ENCODE peak calls at places on chromosomes 3 and 15, in seven cellular contexts. K is PC-3, P is aorta, F is HepG2, I is psoas muscle, O is Panc1, U is foreskin keratinocyte. M is an unnamed sample.

GRCh38 chr15:82833283-82833682 is 23.9 kb downstream of the WHAMM start:
- ATAC-seq in K (no peak), P (no peak), F (no peak), I (peak), O (no peak), U (no peak), M (no peak)

GRCh38 chr3:171753665-171754408 is 56.4 kb downstream of the PLD1 start:
- ATAC-seq in K (no peak), P (no peak), F (no peak), I (no peak), O (no peak), U (peak), M (no peak)

GRCh38 chr3:181363231-181363630 is 348.5 kb upstream of the SOX2 start:
- ATAC-seq in K (no peak), P (no peak), F (no peak), I (no peak), O (no peak), U (no peak), M (no peak)

GRCh38 chr3:98512576-98512975 is 10.1 kb downstream of the CLDND1 start:
- ATAC-seq in K (peak), P (no peak), F (no peak), I (no peak), O (no peak), U (peak), M (no peak)

GRCh38 chr3:192935441-192935840 is 17.8 kb upstream of the MB21D2 start:
- ATAC-seq in K (no peak), P (no peak), F (no peak), I (no peak), O (peak), U (peak), M (no peak)

GRCh38 chr3:71132995-71133730 is 450.4 kb downstream of the FOXP1 start:
- ATAC-seq in K (no peak), P (no peak), F (no peak), I (no peak), O (no peak), U (no peak), M (no peak)

GRCh38 chr3:57808961-57809608 is 53.0 kb downstream of the SLMAP start:
- ATAC-seq in K (no peak), P (no peak), F (peak), I (peak), O (no peak), U (no peak), M (no peak)

GRCh38 chr3:51747840-51748239 is 31.2 kb downstream of the IQCF6 start:
- ATAC-seq in K (no peak), P (no peak), F (no peak), I (no peak), O (no peak), U (no peak), M (no peak)

GRCh38 chr15:88686166-88686565 is 47.4 kb downstream of the ISG20 start:
- ATAC-seq in K (no peak), P (no peak), F (no peak), I (no peak), O (no peak), U (no peak), M (no peak)

GRCh38 chr3:53342353-53342752 is 5.0 kb downstream of the DCP1A start:
- ATAC-seq in K (peak), P (no peak), F (no peak), I (no peak), O (no peak), U (no peak), M (no peak)

DNA sequence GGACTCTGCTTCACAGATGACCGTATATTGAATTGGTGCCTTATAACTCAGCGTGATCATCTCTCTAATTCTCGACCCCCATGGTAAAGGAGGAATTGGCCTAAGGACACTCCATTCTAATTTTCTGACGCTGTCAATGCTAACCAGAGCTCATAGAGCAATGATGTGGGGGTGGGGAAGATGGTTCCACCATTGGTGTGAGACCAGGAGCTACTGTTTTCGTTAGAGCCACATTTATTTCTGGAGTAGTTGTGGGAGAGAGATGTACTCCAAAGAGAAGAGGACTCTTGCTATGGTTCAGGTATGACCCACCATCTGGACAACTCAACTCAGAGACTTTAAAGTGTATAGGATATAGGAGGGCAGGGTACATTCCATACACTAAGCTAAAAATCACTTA is 16.3 kb downstream of the ZBTB38 start:
- ATAC-seq in K (no peak), P (no peak), F (no peak), I (no peak), O (no peak), U (no peak), M (no peak)
- H3K27ac ChIP-seq in K (no peak), P (no peak), F (no peak), I (no peak), O (no peak), U (peak), M (no peak)

DNA sequence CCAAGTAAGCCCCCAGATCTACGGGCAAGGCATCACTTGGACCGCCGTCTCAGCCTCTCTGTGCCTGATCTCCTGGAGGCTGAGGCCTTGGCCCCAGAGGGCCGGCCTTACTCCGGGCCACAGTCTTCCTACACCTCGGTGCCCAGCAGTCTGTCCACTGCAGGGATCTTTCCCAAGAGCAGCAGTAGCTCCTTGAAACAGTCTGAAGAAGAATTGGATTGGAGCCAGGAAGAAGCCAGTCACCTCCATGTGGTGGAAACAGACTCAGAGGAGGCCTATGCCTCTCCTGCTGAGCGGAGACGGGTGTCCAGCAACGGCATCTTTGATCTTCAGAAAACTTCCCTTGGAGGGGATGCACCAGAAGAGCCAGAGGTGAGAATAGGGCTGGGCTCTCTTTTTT is 67.0 kb downstream of the MCTP2 start:
- ATAC-seq in K (no peak), P (no peak), F (no peak), I (no peak), O (no peak), U (no peak), M (no peak)
- H3K27ac ChIP-seq in K (no peak), P (no peak), F (no peak), I (no peak), O (no peak), U (no peak), M (no peak)

DNA sequence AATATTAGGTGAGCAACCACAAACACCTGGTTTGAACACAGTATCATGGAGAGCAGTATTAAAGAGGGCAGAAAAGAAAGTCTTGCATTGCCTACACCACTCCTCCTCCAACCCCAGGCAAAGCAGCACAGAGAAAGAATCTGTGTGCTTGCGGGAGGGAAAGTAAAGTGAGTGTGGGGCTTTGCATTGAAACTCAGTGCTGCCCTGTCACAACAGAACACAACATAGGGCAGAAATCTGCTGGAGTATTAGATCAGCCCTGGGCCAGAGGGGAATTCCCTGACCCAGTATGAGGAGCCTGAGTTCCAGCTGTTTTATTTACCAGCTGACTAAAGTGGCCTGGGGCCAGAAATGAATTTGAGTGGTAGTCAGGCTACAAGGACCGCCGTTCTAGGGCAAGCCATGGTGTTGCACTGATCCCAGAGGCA is 75.5 kb downstream of the SPATA16 start:
- ATAC-seq in K (no peak), P (no peak), F (no peak), I (no peak), O (peak), U (peak), M (no peak)
- H3K27ac ChIP-seq in K (no peak), P (no peak), F (no peak), I (no peak), O (no peak), U (no peak), M (no peak)

GRCh38 chr15:78102211-78102610 is 9.8 kb downstream of the SH2D7 start:
- ATAC-seq in K (no peak), P (no peak), F (no peak), I (no peak), O (no peak), U (no peak), M (no peak)

GRCh38 chr15:78104119-78104479 is 11.7 kb downstream of the SH2D7 start:
- ATAC-seq in K (no peak), P (no peak), F (no peak), I (no peak), O (no peak), U (no peak), M (no peak)

GRCh38 chr15:78103406-78104118 is 11.2 kb downstream of the SH2D7 start:
- ATAC-seq in K (no peak), P (no peak), F (no peak), I (no peak), O (no peak), U (no peak), M (no peak)

GRCh38 chr15:78101423-78102105 is 9.2 kb downstream of the SH2D7 start:
- ATAC-seq in K (no peak), P (no peak), F (no peak), I (no peak), O (no peak), U (no peak), M (no peak)

DNA sequence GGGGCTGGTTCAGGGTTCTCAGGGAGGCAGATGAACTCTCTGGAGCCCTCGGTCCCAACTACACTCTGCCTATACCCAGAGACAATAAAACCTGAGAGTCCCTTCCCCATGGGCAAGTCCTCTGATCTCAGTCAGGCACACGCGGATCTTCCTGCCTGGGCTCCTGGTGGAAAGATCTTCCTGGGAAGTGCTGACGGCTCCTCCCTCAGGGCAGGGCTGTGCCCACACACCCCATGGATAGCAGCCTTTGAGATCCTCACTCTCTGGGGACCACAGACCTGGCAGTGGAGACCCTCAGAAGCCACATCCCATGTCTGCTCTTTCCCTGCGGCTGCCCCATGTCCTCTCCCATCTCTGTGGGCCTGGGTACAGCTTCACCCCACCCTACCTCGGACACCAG is 10.4 kb downstream of the SH2D7 start:
- ATAC-seq in K (no peak), P (no peak), F (no peak), I (no peak), O (no peak), U (no peak), M (no peak)
- H3K27ac ChIP-seq in K (no peak), P (no peak), F (no peak), I (no peak), O (peak), U (no peak), M (no peak)

GRCh38 chr3:29516164-29516563 is 235.3 kb downstream of the RBMS3 start:
- ATAC-seq in K (no peak), P (no peak), F (no peak), I (no peak), O (no peak), U (no peak), M (no peak)

GRCh38 chr3:29513236-29513635 is 232.4 kb downstream of the RBMS3 start:
- ATAC-seq in K (peak), P (peak), F (no peak), I (no peak), O (no peak), U (no peak), M (no peak)

GRCh38 chr3:29514170-29514569 is 233.3 kb downstream of the RBMS3 start:
- ATAC-seq in K (no peak), P (peak), F (no peak), I (no peak), O (no peak), U (no peak), M (peak)

GRCh38 chr3:29515451-29515850 is 234.6 kb downstream of the RBMS3 start:
- ATAC-seq in K (peak), P (peak), F (no peak), I (peak), O (no peak), U (peak), M (no peak)

DNA sequence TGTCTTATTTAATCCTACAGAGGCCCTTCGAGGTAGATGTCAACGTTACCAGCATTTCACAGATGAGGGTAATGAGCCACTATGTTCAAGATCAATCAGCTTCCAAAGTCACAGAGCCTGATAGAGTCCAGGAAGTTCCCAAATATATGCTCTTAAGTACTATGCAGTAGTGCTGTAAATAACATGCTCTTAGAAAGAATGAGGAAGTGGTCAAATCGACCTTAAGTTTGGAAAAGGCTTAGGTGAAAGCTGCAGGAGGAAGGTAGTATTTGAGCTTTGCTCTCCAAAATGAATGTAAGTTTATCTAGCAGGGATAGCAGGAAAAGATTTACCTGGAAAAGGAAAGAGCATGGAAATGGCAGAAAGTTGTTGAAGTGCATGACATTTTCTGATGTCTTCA is 234.0 kb downstream of the RBMS3 start:
- ATAC-seq in K (peak), P (no peak), F (no peak), I (no peak), O (no peak), U (peak), M (no peak)
- H3K27ac ChIP-seq in K (no peak), P (no peak), F (no peak), I (peak), O (no peak), U (no peak), M (no peak)

GRCh38 chr3:47134311-47134710 is 29.6 kb downstream of the SETD2 start:
- ATAC-seq in K (no peak), P (no peak), F (no peak), I (peak), O (no peak), U (no peak), M (no peak)
- H3K27ac ChIP-seq in K (no peak), P (no peak), F (no peak), I (no peak), O (no peak), U (no peak), M (no peak)

GRCh38 chr3:100882571-100882981 is 110.6 kb downstream of the ABI3BP start:
- ATAC-seq in K (peak), P (no peak), F (no peak), I (no peak), O (no peak), U (no peak), M (peak)

GRCh38 chr3:100880845-100881244 is 112.4 kb downstream of the ABI3BP start:
- ATAC-seq in K (no peak), P (peak), F (no peak), I (no peak), O (no peak), U (no peak), M (peak)

GRCh38 chr3:100877286-100877685 is 115.9 kb downstream of the ABI3BP start:
- ATAC-seq in K (no peak), P (no peak), F (no peak), I (no peak), O (no peak), U (no peak), M (no peak)

GRCh38 chr3:100879445-100879844 is 113.8 kb downstream of the ABI3BP start:
- ATAC-seq in K (no peak), P (no peak), F (no peak), I (no peak), O (no peak), U (no peak), M (no peak)

DNA sequence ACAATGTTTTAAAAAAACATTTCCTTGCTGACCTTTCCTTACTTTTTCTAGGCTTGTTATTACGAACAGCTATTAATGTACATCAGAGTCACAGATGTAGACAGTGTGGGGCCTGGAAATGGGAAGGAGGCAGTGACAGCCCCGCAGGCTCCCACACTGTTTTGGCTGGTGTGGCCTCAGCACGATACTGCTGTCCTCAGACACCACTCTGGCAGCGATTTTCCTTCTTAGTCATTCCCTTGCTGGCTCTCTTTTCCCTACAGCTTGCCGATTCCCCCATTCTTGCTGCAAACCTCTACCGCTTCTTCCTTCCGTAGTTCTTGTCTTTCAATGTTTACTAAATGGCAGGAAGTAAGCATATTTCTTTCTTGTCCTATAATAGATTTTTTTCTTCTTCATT is 113.1 kb downstream of the ABI3BP start:
- ATAC-seq in K (no peak), P (peak), F (no peak), I (peak), O (no peak), U (no peak), M (peak)
- H3K27ac ChIP-seq in K (no peak), P (no peak), F (no peak), I (no peak), O (no peak), U (no peak), M (peak)

M was measured in gastroesophageal sphincter.